ENCODE peak calls at places on chromosome 4, in six cellular contexts. Q is ovary; U is aorta; W is cardiac muscle cell; T is DND-41; E is effector memory CD4-positive, alpha-beta T cell. K is an unnamed sample.

GRCh38 chr4:171644430-171645057 is 168.7 kb upstream of the GALNTL6 start:
- DNase-seq in U (no peak), E (no peak), Q (no peak), T (no peak), W (no peak), K (no peak)

GRCh38 chr4:25551608-25552007 is 104.0 kb upstream of the SLC34A2 start:
- DNase-seq in T (no peak), E (no peak), W (no peak), Q (no peak), U (no peak), K (no peak)

GRCh38 chr4:84971319-84971932 is 4.9 kb upstream of the WDFY3 start:
- DNase-seq in U (no peak), E (no peak), T (no peak), W (peak; percentile 71), Q (no peak), K (no peak)

GRCh38 chr4:152951348-152951747 is 15.2 kb downstream of the FHDC1 start:
- DNase-seq in E (no peak), T (no peak), Q (no peak), U (no peak), W (no peak), K (no peak)

GRCh38 chr4:39539026-39539690 is 11.9 kb upstream of the UGDH start:
- DNase-seq in U (no peak), Q (no peak), E (no peak), T (no peak), W (no peak), K (no peak)

GRCh38 chr4:128861856-128862518 is 52.5 kb downstream of the JADE1 start:
- DNase-seq in E (no peak), T (no peak), Q (no peak), U (no peak), W (no peak), K (no peak)

GRCh38 chr4:79551555-79551954 is 143.5 kb upstream of the GK2 start:
- DNase-seq in E (no peak), Q (no peak), W (no peak), U (no peak), T (no peak), K (no peak)

GRCh38 chr4:74114234-74114633 is 15.2 kb upstream of the CXCL2 start:
- DNase-seq in T (no peak), U (no peak), W (peak; percentile 43), Q (no peak), E (no peak), K (no peak)

GRCh38 chr4:17781831-17782287 is 438 bp upstream of the FAM184B start:
- DNase-seq in E (no peak), Q (no peak), U (no peak), W (no peak), T (no peak), K (no peak)

GRCh38 chr4:36054750-36055467 is 189.4 kb downstream of the ARAP2 start:
- DNase-seq in E (no peak), T (no peak), U (no peak), Q (no peak), W (no peak), K (no peak)

GRCh38 chr4:168666531-168666930 is 169.7 kb downstream of the PALLD start:
- DNase-seq in E (no peak), W (peak; percentile 30), T (no peak), Q (no peak), U (no peak), K (no peak)

GRCh38 chr4:137471895-137472294 is 60.4 kb downstream of the PCDH18 start:
- DNase-seq in W (no peak), Q (no peak), E (no peak), U (no peak), T (no peak), K (no peak)

GRCh38 chr4:111213520-111213919 is 590.6 kb upstream of the PITX2 start:
- DNase-seq in T (no peak), Q (no peak), W (no peak), U (no peak), E (no peak), K (no peak)

GRCh38 chr4:121964958-121965357 is 13.1 kb upstream of the TRPC3 start:
- DNase-seq in Q (no peak), T (no peak), E (no peak), U (no peak), W (no peak), K (no peak)

GRCh38 chr4:141036786-141037185 is 96.5 kb downstream of the RNF150 start:
- DNase-seq in U (no peak), E (no peak), W (no peak), Q (no peak), T (no peak), K (no peak)

GRCh38 chr4:78721739-78722138 is 54.4 kb upstream of the BMP2K start:
- DNase-seq in Q (no peak), E (no peak), W (no peak), T (no peak), U (no peak), K (no peak)

GRCh38 chr4:106691749-106692148 is 323.2 kb upstream of the GIMD1 start:
- DNase-seq in E (no peak), W (no peak), Q (no peak), U (no peak), T (no peak), K (no peak)

GRCh38 chr4:169870507-169870906 is 112.8 kb upstream of the HPF1 start:
- DNase-seq in Q (no peak), W (no peak), U (no peak), T (no peak), E (no peak), K (no peak)

GRCh38 chr4:5409980-5410618 is 298.3 kb downstream of the EVC2 start:
- DNase-seq in E (no peak), Q (no peak), T (no peak), W (no peak), U (no peak), K (no peak)

GRCh38 chr4:177375372-177375771 is 65.7 kb downstream of the NEIL3 start:
- DNase-seq in T (no peak), Q (no peak), U (no peak), W (no peak), E (no peak), K (no peak)

DNA sequence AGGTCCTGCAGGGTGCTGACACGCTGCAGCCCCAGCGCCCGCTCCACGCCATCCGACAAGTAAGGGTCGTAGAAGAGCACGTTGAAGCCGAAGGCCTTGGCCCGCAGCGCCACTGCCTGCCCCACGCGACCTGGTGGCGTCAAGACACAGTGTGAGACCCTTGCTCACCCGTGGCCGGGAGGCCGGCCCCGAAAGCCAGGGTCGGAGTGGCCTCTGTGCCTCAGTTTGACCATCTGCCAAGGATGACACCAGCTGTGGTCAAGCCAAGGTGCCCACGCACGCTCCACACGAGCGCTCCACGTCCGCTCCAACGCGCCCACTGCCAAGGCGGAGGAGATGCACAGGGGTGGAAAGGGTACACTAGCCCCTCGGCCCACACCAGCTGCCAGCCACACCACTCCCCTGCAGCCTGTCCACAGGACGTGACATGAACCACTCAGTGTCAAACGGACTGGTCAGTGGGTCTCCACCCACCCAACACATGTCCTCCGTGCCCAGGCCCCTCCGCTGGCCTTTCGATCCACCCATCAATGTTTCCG is 32.8 kb downstream of the CTBP1 start:
- DNase-seq in T (no peak), U (no peak), Q (no peak), W (no peak), E (no peak), K (no peak)
- H3K36me3 ChIP-seq in T (peaks cover 90% of the 10 kb centered on the region), U (peaks cover 10% of the 10 kb centered on the region), Q (no peaks in the 10 kb centered on the region), W (peaks cover 46% of the 10 kb centered on the region), E (peaks cover 47% of the 10 kb centered on the region), K (no peaks in the 10 kb centered on the region)

GRCh38 chr4:7788687-7789425 is 150.8 kb downstream of the AFAP1 start:
- DNase-seq in E (no peak), T (no peak), U (no peak), Q (no peak), W (peak; percentile 19), K (no peak)

GRCh38 chr4:7793186-7793585 is 146.5 kb downstream of the AFAP1 start:
- DNase-seq in Q (no peak), W (no peak), U (no peak), E (no peak), T (no peak), K (no peak)

GRCh38 chr4:7795983-7796382 is 143.7 kb downstream of the AFAP1 start:
- DNase-seq in E (no peak), Q (no peak), T (no peak), U (no peak), W (no peak), K (peak; percentile 11)

GRCh38 chr4:7788193-7788592 is 151.5 kb downstream of the AFAP1 start:
- DNase-seq in W (no peak), E (no peak), U (no peak), Q (no peak), T (no peak), K (no peak)

DNA sequence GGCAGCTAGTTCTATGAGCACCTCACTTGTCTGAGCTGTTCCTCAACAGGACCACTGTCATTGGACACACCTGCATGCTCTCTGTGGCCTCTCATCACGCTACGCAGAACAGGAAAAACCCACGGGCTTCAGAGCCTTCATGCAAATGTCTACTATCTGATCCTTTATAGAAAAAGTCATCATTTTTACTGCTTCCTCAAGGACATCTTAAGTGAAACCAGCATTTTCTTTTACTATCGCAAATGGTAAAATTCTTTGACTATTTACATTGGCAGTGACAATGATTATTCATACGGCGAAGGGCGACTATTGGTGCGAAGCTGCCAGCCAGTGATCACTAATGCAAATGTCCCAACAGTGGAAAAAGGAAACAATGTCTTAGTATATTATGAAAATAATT is 147.0 kb downstream of the AFAP1 start:
- DNase-seq in Q (no peak), T (no peak), U (no peak), W (peak; percentile 26), E (no peak), K (no peak)
- H3K36me3 ChIP-seq in Q (no peaks in the 10 kb centered on the region), T (no peaks in the 10 kb centered on the region), U (no peaks in the 10 kb centered on the region), W (peaks cover 4% of the 10 kb centered on the region), E (peaks cover 20% of the 10 kb centered on the region), K (no peaks in the 10 kb centered on the region)

GRCh38 chr4:183702492-183702891 is 43.4 kb downstream of the TRAPPC11 start:
- DNase-seq in Q (no peak), U (no peak), T (no peak), W (no peak), E (no peak), K (no peak)

GRCh38 chr4:183698909-183699308 is 39.8 kb downstream of the TRAPPC11 start:
- DNase-seq in W (no peak), U (no peak), E (no peak), T (no peak), Q (no peak), K (no peak)

GRCh38 chr4:183700407-183700806 is 41.3 kb downstream of the TRAPPC11 start:
- DNase-seq in W (no peak), U (no peak), Q (no peak), E (no peak), T (no peak), K (no peak)
- H3K36me3 ChIP-seq in W (peaks cover 53% of the 10 kb centered on the region), U (peaks cover 13% of the 10 kb centered on the region), Q (no peaks in the 10 kb centered on the region), E (peaks cover 73% of the 10 kb centered on the region), T (peaks cover 81% of the 10 kb centered on the region), K (no peaks in the 10 kb centered on the region)

GRCh38 chr4:85995361-85995760 is 364.5 kb downstream of the MAPK10 start:
- DNase-seq in Q (no peak), U (no peak), W (no peak), E (no peak), T (no peak), K (no peak)

GRCh38 chr4:85994576-85994975 is 365.3 kb downstream of the MAPK10 start:
- DNase-seq in E (no peak), Q (no peak), U (no peak), W (peak; percentile 16), T (no peak), K (no peak)

DNA sequence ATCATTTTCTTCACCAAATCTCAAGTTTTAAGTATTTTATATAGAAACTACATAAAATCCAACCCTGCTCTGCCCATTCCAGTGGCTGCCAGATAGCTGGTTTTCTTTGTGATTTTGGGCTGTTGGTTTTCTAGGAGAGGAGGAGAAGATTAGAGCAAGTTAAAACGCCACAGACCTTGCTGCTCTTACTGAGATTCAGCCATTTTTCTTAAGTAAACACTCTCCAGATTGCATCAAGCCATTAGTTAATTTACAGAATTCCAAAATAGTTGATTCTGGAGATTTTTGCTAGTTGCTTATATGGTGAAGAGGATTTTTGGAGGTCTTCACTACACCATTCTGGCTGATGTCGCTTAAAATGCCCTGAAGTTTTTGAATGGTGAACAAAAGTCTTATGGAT is 366.2 kb downstream of the MAPK10 start:
- DNase-seq in E (no peak), Q (no peak), W (no peak), T (no peak), U (no peak), K (no peak)
- H3K36me3 ChIP-seq in E (no peaks in the 10 kb centered on the region), Q (no peaks in the 10 kb centered on the region), W (no peaks in the 10 kb centered on the region), T (no peaks in the 10 kb centered on the region), U (peaks cover 4% of the 10 kb centered on the region), K (no peaks in the 10 kb centered on the region)

K was measured in Peyer's patch.